ENCODE peak calls at places on chromosome 20, in five cellular contexts. Q is activated T-helper 9 cell treated with anti-CD3 and anti-CD28 coated beads, Interleukin-2, amount 50 U/mL, for 16 hours; L is D341Med; A is stimulated activated CD4-positive, alpha-beta T cell treated with anti-CD3 and anti-CD28 coated beads, Interleukin-2, amount 100 ng/mL, for 48 hours; U is T-helper 17 cell. R is an unnamed sample.

GRCh38 chr20:56373942-56374341 is 15.2 kb downstream of the FAM210B start:
- DNase-seq in L (no peak), U (no peak), A (no peak), Q (no peak), R (peak)

GRCh38 chr20:57594092-57594911 is 25.9 kb downstream of the ZBP1 start:
- DNase-seq in U (peak), Q (peak), A (peak), L (peak), R (peak)

GRCh38 chr20:31260326-31260932 is 3.0 kb downstream of the DEFB115 start:
- DNase-seq in A (no peak), Q (no peak), U (no peak), L (no peak), R (peak)

GRCh38 chr20:6265204-6265904 is 142.5 kb upstream of the FERMT1 start:
- DNase-seq in Q (no peak), A (no peak), U (no peak), L (peak), R (peak)

GRCh38 chr20:49275634-49276033 is 2.2 kb downstream of the ZNFX1 start:
- DNase-seq in A (no peak), L (no peak), Q (no peak), U (no peak), R (no peak)

GRCh38 chr20:17854307-17854903 is 114.2 kb downstream of the SNX5 start:
- DNase-seq in L (no peak), A (no peak), U (no peak), Q (no peak), R (peak)

GRCh38 chr20:58192567-58192966 is 35.9 kb downstream of the ANKRD60 start:
- DNase-seq in A (peak), L (peak), Q (no peak), U (peak), R (no peak)

GRCh38 chr20:38555395-38555794 is 25.6 kb upstream of the ADIG start:
- DNase-seq in U (no peak), L (no peak), A (no peak), Q (no peak), R (no peak)

GRCh38 chr20:11362450-11362849 is 555.2 kb upstream of the BTBD3 start:
- DNase-seq in L (no peak), Q (no peak), A (no peak), U (no peak), R (no peak)

GRCh38 chr20:46622125-46622524 is 29.1 kb downstream of the SLC13A3 start:
- DNase-seq in U (no peak), L (no peak), Q (no peak), A (no peak), R (no peak)

GRCh38 chr20:21640556-21640955 is 64.9 kb upstream of the PAX1 start:
- DNase-seq in A (no peak), U (no peak), Q (no peak), L (no peak), R (peak)

GRCh38 chr20:41185013-41185757 is 47.8 kb downstream of the PLCG1 start:
- DNase-seq in L (peak), U (no peak), Q (no peak), A (no peak), R (no peak)

GRCh38 chr20:41001497-41001896 is 27.1 kb upstream of the TOP1 start:
- DNase-seq in U (no peak), Q (no peak), L (no peak), A (no peak), R (no peak)